ENCODE peak calls at places on chromosomes 12 and 14, in five cellular contexts. One of them, this sample, is unnamed.

GRCh38 chr14:87615822-87616679 is 376.9 kb downstream of the GALC start:
- DNase-seq in HepG2: peak
- DNase-seq in K562: peak
- DNase-seq in GM12878: no peak
- DNase-seq in GM12892: peak
- DNase-seq in this sample: peak

GRCh38 chr12:83827860-83828259 is 1084.7 kb downstream of the SLC6A15 start:
- DNase-seq in K562: no peak
- DNase-seq in GM12892: no peak
- DNase-seq in GM12878: no peak
- DNase-seq in HepG2: no peak
- DNase-seq in this sample: no peak

GRCh38 chr14:35419429-35419841 is 14.9 kb upstream of the NFKBIA start:
- DNase-seq in GM12892: no peak
- DNase-seq in K562: no peak
- DNase-seq in GM12878: no peak
- DNase-seq in HepG2: peak
- DNase-seq in this sample: no peak

GRCh38 chr14:80927385-80927989 is 14.1 kb downstream of the CEP128 start:
- DNase-seq in HepG2: no peak
- DNase-seq in GM12878: no peak
- DNase-seq in K562: no peak
- DNase-seq in GM12892: no peak
- DNase-seq in this sample: no peak

GRCh38 chr12:122975790-122976647 is 975 bp downstream of the OGFOD2 start:
- DNase-seq in GM12892: no peak
- DNase-seq in K562: no peak
- DNase-seq in HepG2: no peak
- DNase-seq in GM12878: no peak
- DNase-seq in this sample: no peak

GRCh38 chr14:74231784-74232183 is 7.5 kb upstream of the VSX2 start:
- DNase-seq in K562: no peak
- DNase-seq in GM12892: no peak
- DNase-seq in HepG2: no peak
- DNase-seq in GM12878: no peak
- DNase-seq in this sample: no peak

GRCh38 chr14:38210587-38211257 is 3.0 kb downstream of the SSTR1 start:
- DNase-seq in GM12892: no peak
- DNase-seq in K562: no peak
- DNase-seq in GM12878: no peak
- DNase-seq in HepG2: no peak
- DNase-seq in this sample: no peak

GRCh38 chr14:75439989-75440388 is 12.2 kb downstream of the JDP2 start:
- DNase-seq in GM12878: no peak
- DNase-seq in HepG2: no peak
- DNase-seq in K562: no peak
- DNase-seq in GM12892: no peak
- DNase-seq in this sample: no peak

GRCh38 chr14:90087433-90087832 is 25.6 kb downstream of the KCNK13 start:
- DNase-seq in HepG2: peak
- DNase-seq in GM12878: no peak
- DNase-seq in GM12892: no peak
- DNase-seq in K562: no peak
- DNase-seq in this sample: no peak

GRCh38 chr12:56010112-56010570 is 10.7 kb upstream of the IKZF4 start:
- DNase-seq in K562: peak
- DNase-seq in GM12892: no peak
- DNase-seq in HepG2: peak
- DNase-seq in GM12878: no peak
- DNase-seq in this sample: no peak

GRCh38 chr12:56004211-56004610 is 7.1 kb downstream of the SUOX start:
- DNase-seq in GM12892: no peak
- DNase-seq in GM12878: no peak
- DNase-seq in K562: no peak
- DNase-seq in HepG2: no peak
- DNase-seq in this sample: no peak

GRCh38 chr12:56007892-56008471 is 10.9 kb downstream of the SUOX start:
- DNase-seq in K562: no peak
- DNase-seq in HepG2: no peak
- DNase-seq in GM12878: no peak
- DNase-seq in GM12892: no peak
- DNase-seq in this sample: no peak

GRCh38 chr12:56011509-56012090 is 9.2 kb upstream of the IKZF4 start:
- DNase-seq in HepG2: no peak
- DNase-seq in K562: no peak
- DNase-seq in GM12878: no peak
- DNase-seq in GM12892: no peak
- DNase-seq in this sample: no peak

DNA sequence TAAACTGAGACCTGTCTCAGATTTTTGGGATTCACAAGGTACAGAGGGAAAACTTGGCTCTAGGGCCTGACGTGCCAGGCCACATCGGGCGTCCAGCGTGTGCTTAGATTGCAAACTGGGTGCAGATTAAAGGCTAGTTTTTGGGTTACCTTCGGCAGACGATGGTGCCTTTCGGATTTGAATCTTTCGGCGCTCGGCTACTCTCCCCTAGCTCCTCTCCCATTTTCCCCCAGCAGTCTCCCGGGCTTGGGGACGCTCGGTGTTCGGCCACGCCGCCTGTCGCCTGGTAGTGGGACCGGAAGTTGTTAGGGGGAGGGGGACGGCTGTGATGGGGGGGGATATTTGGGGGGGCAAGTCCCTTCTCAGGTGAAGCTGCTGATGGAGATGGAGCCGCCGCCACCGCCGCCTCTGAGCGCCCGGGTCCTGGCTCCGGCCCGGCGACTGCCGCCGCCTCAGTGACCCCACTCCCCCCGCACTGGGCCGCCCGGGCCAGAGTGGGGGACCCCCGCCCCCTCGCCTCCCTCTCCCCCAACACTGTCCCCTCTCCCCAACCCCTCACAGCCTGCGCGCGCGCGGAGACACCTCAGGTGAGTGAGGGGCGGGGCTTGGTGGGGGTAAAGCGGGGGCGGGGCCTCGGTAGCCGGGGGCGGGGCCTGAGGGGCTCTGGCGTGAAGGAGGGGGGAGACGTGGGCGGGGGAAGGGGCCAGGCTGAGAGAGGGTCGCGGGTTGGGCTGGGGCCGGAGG is 10.2 kb downstream of the SUOX start:
- DNase-seq in HepG2: peak
- DNase-seq in GM12892: peak
- DNase-seq in K562: peak
- DNase-seq in GM12878: peak
- DNase-seq in this sample: peak
- TF ChIP-seq TAF1 in HepG2: peak
- TF ChIP-seq TAF1 in GM12892: peak
- TF ChIP-seq TAF1 in K562: peak
- TF ChIP-seq TAF1 in GM12878: peak
- TF ChIP-seq TAF1 in this sample: peak

GRCh38 chr14:51304428-51304827 is 64.4 kb downstream of the TMX1 start:
- DNase-seq in GM12878: no peak
- DNase-seq in K562: no peak
- DNase-seq in GM12892: no peak
- DNase-seq in HepG2: no peak
- DNase-seq in this sample: no peak

GRCh38 chr14:51305761-51306160 is 65.7 kb downstream of the TMX1 start:
- DNase-seq in GM12892: no peak
- DNase-seq in K562: no peak
- DNase-seq in GM12878: no peak
- DNase-seq in HepG2: no peak
- DNase-seq in this sample: no peak

GRCh38 chr14:51298895-51299294 is 58.8 kb downstream of the TMX1 start:
- DNase-seq in HepG2: no peak
- DNase-seq in GM12892: no peak
- DNase-seq in GM12878: no peak
- DNase-seq in K562: no peak
- DNase-seq in this sample: no peak

GRCh38 chr14:51304956-51305355 is 64.9 kb downstream of the TMX1 start:
- DNase-seq in GM12878: no peak
- DNase-seq in GM12892: no peak
- DNase-seq in HepG2: no peak
- DNase-seq in K562: no peak
- DNase-seq in this sample: no peak

DNA sequence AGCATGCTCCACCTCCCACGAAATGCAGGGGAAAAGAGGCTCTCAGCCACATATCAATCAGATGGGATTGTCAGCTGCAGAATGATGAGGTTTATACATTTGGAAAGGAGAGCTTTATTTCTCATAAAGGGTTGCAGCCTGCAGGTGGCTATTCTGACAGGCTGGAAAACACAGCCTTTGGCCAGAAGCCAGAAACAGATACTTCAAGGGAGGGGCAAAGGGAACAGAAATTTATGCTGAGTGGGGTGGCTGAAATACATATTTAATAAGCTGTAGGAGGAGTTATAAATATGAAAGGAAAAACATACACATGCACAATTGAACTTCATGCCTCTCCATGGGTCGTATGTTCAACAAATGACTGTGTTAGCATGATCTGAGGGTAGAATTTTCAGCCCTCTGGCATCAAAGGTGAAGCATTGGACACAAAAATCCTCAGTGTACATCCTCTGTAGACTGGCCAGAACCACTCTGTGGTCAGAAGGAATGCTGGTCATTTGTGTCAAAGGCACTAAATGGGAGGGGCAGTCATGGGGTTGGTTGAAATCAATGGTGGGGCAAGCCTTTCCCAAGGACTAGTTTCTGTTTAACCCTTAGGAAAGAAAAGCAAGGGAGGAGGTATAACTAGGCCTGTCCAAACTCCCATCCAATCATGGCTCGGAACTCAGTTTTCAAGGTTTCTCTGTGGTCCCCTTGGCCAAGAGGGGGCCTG is 62.4 kb downstream of the TMX1 start:
- DNase-seq in HepG2: no peak
- DNase-seq in GM12892: no peak
- DNase-seq in GM12878: no peak
- DNase-seq in K562: no peak
- DNase-seq in this sample: no peak
- TF ChIP-seq TAF1 in HepG2: no peak
- TF ChIP-seq TAF1 in GM12892: no peak
- TF ChIP-seq TAF1 in GM12878: no peak
- TF ChIP-seq TAF1 in K562: no peak
- TF ChIP-seq TAF1 in this sample: no peak

GRCh38 chr14:78445275-78445674 is 275.1 kb downstream of the NRXN3 start:
- DNase-seq in HepG2: no peak
- DNase-seq in GM12892: no peak
- DNase-seq in K562: no peak
- DNase-seq in GM12878: no peak
- DNase-seq in this sample: peak
- TF ChIP-seq TAF1 in HepG2: no peak
- TF ChIP-seq TAF1 in GM12892: no peak
- TF ChIP-seq TAF1 in K562: no peak
- TF ChIP-seq TAF1 in GM12878: no peak
- TF ChIP-seq TAF1 in this sample: no peak

DNA sequence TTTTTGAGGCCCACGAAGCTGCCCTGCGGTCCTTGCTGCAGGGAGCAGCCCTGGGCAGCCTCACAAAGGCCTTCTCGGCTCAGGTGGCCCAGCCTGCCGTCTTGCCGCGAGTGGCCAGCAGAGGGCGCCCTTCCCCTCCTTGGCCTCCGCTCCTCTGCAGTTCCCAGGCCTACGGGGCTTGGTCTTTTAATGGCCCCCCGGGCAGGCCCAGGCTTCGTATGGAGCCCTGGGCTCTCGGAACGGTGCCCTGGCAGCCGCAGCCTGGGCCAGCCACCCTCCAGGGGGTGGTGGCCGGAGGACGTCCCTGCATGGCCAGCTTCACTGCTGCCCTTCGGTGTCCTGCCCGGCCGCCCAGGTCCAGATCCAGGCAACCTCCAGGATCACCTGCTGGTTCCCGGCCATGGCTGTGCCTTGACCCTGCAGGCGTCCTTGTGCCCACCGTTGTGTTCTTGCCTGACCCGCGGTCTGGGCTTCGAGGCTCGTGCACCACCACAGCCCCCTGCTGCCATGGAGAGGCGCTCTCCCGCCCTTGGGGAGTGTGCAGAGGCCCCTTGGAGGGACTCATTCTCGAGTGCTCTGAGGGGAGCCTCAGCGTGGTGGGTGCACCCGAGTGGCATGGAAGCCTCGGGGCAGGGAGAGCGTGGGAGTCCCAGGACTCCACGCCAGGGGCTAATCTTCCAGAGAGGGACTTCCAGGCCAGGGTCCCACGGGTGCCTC is 9.4 kb downstream of the ASPG start:
- DNase-seq in GM12892: peak
- DNase-seq in HepG2: no peak
- DNase-seq in GM12878: no peak
- DNase-seq in K562: peak
- DNase-seq in this sample: peak
- TF ChIP-seq TAF1 in GM12892: no peak
- TF ChIP-seq TAF1 in HepG2: no peak
- TF ChIP-seq TAF1 in GM12878: no peak
- TF ChIP-seq TAF1 in K562: no peak
- TF ChIP-seq TAF1 in this sample: no peak

DNA sequence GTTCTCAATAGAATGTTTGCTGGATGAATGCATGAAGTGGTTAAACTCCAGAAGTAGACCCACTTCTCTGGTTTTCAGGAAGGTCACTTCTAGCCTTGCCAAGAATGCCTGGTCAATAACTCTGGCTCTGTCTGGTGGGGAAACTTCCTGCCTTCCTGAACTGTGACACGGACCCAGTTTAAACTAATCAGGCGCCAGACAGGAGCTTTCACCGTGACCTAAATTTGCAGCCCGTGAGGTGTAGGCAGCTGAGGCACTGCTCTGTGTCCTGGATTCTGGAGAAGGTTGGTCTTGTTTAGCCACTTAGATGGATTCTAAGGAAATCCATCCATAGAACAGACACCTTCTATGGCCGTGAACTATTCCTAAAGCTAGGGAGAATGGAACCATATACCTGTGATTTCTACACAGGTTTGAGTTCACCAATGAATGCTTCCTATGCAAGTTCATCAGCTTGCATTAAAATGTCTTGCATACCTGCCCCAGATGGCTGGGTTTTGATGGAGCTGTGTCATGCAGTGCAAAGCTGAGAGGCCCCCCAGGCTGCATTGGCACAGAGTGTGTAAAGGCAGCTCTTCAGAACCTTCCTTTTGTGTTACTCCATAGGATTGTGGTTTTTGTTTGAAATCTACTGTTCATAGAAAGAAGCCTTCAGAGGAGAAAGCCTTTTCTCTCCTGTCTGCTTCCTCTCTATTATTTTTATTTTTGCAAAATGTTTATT is 4.4 kb downstream of the CHST11 start:
- DNase-seq in HepG2: no peak
- DNase-seq in K562: no peak
- DNase-seq in GM12878: no peak
- DNase-seq in GM12892: no peak
- DNase-seq in this sample: no peak
- TF ChIP-seq TAF1 in HepG2: no peak
- TF ChIP-seq TAF1 in K562: no peak
- TF ChIP-seq TAF1 in GM12878: no peak
- TF ChIP-seq TAF1 in GM12892: no peak
- TF ChIP-seq TAF1 in this sample: no peak

GRCh38 chr14:104361101-104361591 is 218.4 kb upstream of the C14orf180 start:
- DNase-seq in GM12878: no peak
- DNase-seq in HepG2: no peak
- DNase-seq in K562: no peak
- DNase-seq in GM12892: no peak
- DNase-seq in this sample: peak
- TF ChIP-seq TAF1 in GM12878: no peak
- TF ChIP-seq TAF1 in HepG2: no peak
- TF ChIP-seq TAF1 in K562: no peak
- TF ChIP-seq TAF1 in GM12892: no peak
- TF ChIP-seq TAF1 in this sample: no peak

GRCh38 chr12:129964826-129965457 is 61.1 kb upstream of the TMEM132D start:
- DNase-seq in HepG2: no peak
- DNase-seq in GM12878: no peak
- DNase-seq in GM12892: no peak
- DNase-seq in K562: no peak
- DNase-seq in this sample: no peak
- TF ChIP-seq TAF1 in HepG2: no peak
- TF ChIP-seq TAF1 in GM12878: no peak
- TF ChIP-seq TAF1 in GM12892: no peak
- TF ChIP-seq TAF1 in K562: no peak
- TF ChIP-seq TAF1 in this sample: no peak

This sample was measured in SK-N-SH.